ENCODE peak calls at places on chromosome 5, in five cellular contexts. N, W, Y, H and F are unnamed samples.

GRCh38 chr5:82396396-82396795 is 118.2 kb upstream of the RPS23 start:
- DNase-seq in N (no peak), W (peak), H (no peak), Y (no peak), F (peak)

GRCh38 chr5:145245354-145245753 is 589.8 kb downstream of the PRELID2 start:
- DNase-seq in N (no peak), Y (no peak), W (peak), H (no peak), F (peak)

GRCh38 chr5:122354293-122354692 is 42.3 kb downstream of the SNCAIP start:
- DNase-seq in Y (no peak), H (no peak), N (no peak), W (no peak), F (no peak)

GRCh38 chr5:1515311-1515920 is 8.3 kb downstream of the LPCAT1 start:
- DNase-seq in W (no peak), Y (peak), H (peak), N (no peak), F (no peak)

GRCh38 chr5:133082128-133082527 is 30.3 kb downstream of the HSPA4 start:
- DNase-seq in W (peak), N (no peak), H (no peak), Y (no peak), F (no peak)

GRCh38 chr5:90264930-90265857 is 144.4 kb downstream of the CETN3 start:
- DNase-seq in N (peak), W (peak), H (no peak), Y (peak), F (peak)

GRCh38 chr5:132417010-132417439 is 47.5 kb downstream of the SLC22A5 start:
- DNase-seq in N (no peak), H (no peak), W (no peak), Y (no peak), F (no peak)

GRCh38 chr5:111551120-111551519 is 38.8 kb upstream of the STARD4 start:
- DNase-seq in Y (no peak), W (no peak), N (no peak), H (no peak), F (no peak)

GRCh38 chr5:115842952-115843351 is 1.2 kb downstream of the AP3S1 start:
- DNase-seq in N (no peak), W (no peak), H (no peak), Y (no peak), F (no peak)

GRCh38 chr5:116605310-116606070 is 30.9 kb upstream of the SEMA6A start:
- DNase-seq in N (no peak), Y (no peak), H (no peak), W (no peak), F (no peak)

GRCh38 chr5:27130587-27130986 is 92.2 kb upstream of the CDH9 start:
- DNase-seq in H (no peak), N (no peak), W (peak), Y (no peak), F (peak)

GRCh38 chr5:122846051-122846567 is 696 bp downstream of the SNX24 start:
- DNase-seq in N (no peak), H (no peak), W (peak), Y (no peak), F (peak)

GRCh38 chr5:123937230-123937629 is 425.3 kb downstream of the CSNK1G3 start:
- DNase-seq in N (peak), H (no peak), Y (no peak), W (peak), F (peak)

GRCh38 chr5:128436825-128437224 is 101.2 kb downstream of the FBN2 start:
- DNase-seq in W (peak), N (no peak), Y (no peak), H (no peak), F (peak)

GRCh38 chr5:125609011-125609410 is 814.2 kb upstream of the GRAMD2B start:
- DNase-seq in H (no peak), Y (no peak), W (no peak), N (no peak), F (no peak)

GRCh38 chr5:15321771-15322170 is 178.2 kb upstream of the FBXL7 start:
- DNase-seq in N (no peak), Y (no peak), W (no peak), H (no peak), F (no peak)

GRCh38 chr5:15929616-15930303 is 249.8 kb downstream of the MARCHF11 start:
- DNase-seq in Y (no peak), N (no peak), H (no peak), W (peak), F (peak)

GRCh38 chr5:109990723-109991359 is 301.1 kb downstream of the MAN2A1 start:
- DNase-seq in N (no peak), Y (no peak), H (no peak), W (no peak), F (no peak)

DNA sequence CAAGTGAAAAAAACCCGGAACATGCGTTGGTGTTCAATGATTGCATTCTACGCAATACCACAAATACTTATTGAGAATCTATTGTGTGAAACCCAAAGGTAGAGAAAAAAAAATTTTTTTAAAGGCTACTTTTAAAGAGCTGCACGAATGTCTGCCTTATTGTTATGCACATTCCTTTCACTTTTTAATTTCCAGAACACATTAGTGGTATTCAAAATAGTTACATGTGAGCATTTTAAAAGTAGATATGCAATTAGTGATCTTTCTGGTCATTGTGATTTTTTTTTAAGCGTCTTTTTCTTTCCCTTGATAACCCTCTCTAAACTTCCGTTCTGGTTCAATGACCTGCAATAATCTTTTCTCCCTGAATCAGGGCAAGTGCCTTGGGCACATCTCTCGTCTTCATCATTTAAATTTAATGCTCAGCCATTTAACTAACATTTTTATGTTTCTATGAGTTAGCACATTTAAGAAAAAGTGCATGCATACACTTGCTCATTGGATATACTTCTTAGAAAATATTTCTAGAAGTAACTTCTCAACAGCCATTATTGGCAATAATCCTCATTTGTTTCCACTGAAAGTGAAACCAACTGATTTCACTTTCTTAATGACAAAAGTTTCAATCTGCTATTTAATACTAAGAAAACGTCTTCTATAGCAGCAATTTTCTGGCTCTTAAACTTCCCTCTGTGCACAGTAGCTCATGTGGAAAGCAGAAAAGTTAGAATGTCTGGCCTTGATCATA is 80.3 kb downstream of the CDH6 start:
- DNase-seq in H (no peak), N (peak), W (no peak), Y (no peak), F (no peak)
- H3K4me3 ChIP-seq in H (peak), N (no peak), W (peak), Y (peak), F (peak)

GRCh38 chr5:139543423-139543991 is 17.6 kb upstream of the UBE2D2 start:
- DNase-seq in N (peak), W (peak), Y (peak), H (peak), F (peak)
- TF ChIP-seq CTCF in N (peak), W (no peak), Y (peak), H (no peak), F (peak)

GRCh38 chr5:168557389-168557788 is 21.8 kb downstream of the PANK3 start:
- DNase-seq in H (no peak), Y (no peak), W (no peak), N (no peak), F (no peak)
- H3K4me3 ChIP-seq in H (no peak), Y (no peak), W (no peak), N (no peak), F (no peak)

GRCh38 chr5:172867761-172868435 is 33.8 kb downstream of the ERGIC1 start:
- DNase-seq in W (peak), Y (no peak), H (no peak), N (no peak), F (no peak)

GRCh38 chr5:172868924-172869565 is 35.0 kb downstream of the ERGIC1 start:
- DNase-seq in Y (peak), H (peak), N (no peak), W (peak), F (peak)

GRCh38 chr5:172869734-172870133 is 35.7 kb downstream of the ERGIC1 start:
- DNase-seq in Y (no peak), H (no peak), N (no peak), W (no peak), F (no peak)

GRCh38 chr5:172866802-172867748 is 33.0 kb downstream of the ERGIC1 start:
- DNase-seq in Y (no peak), W (peak), H (peak), N (no peak), F (no peak)

GRCh38 chr5:172868436-172868923 is 34.4 kb downstream of the ERGIC1 start:
- DNase-seq in W (peak), N (no peak), H (no peak), Y (no peak), F (peak)
- TF ChIP-seq CTCF in W (no peak), N (no peak), H (no peak), Y (no peak), F (no peak)

DNA sequence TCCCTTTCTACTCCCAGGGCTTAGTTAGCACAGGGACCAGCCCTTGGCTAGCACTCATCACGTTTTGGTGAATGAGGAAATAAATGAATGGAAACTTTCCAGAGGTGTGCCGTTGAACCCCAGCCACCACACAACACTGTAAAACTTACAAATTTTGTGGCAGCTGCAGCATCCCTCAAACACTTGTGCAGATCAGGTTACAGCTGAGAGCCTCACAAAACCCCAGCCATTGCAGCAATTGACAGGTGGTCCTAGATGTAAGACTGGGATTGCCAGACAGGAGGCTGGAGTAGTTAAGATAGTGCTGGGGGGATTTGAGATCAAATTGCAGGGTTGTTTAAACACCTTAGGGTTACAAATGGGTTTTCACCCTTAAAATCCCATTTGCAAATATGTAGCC is 482.2 kb upstream of the KIF2A start:
- DNase-seq in H (no peak), Y (no peak), N (no peak), W (no peak), F (no peak)
- H3K4me3 ChIP-seq in H (no peak), Y (no peak), N (no peak), W (no peak), F (no peak)

GRCh38 chr5:45774528-45774927 is 78.3 kb upstream of the HCN1 start:
- DNase-seq in Y (no peak), H (no peak), W (no peak), N (no peak), F (no peak)
- TF ChIP-seq CTCF in Y (no peak), H (no peak), W (no peak), N (peak), F (no peak)